ENCODE peak calls at places on chromosome 1, in ten cellular contexts. V is Panc1, K is K562, W is SK-N-SH, D is prostate gland, B is suprapubic skin, J is H1, N is HCT116, E is HepG2, P is transverse colon. T is an unnamed sample.

GRCh38 chr1:20174937-20175666 is 10.8 kb upstream of the UBXN10 start:
- DNase-seq in V (no peak), K (no peak), W (no peak), D (no peak), B (no peak), J (no peak), N (no peak), E (no peak), P (no peak), T (no peak)

GRCh38 chr1:196148367-196148970 is 459.8 kb downstream of the KCNT2 start:
- DNase-seq in V (peak; percentile 25), K (peak; percentile 13), W (peak; percentile 12), D (no peak), B (no peak), J (no peak), N (peak; percentile 22), E (peak; percentile 6), P (no peak), T (no peak)

GRCh38 chr1:24911651-24912144 is 18.4 kb downstream of the RUNX3 start:
- DNase-seq in V (no peak), K (no peak), W (no peak), D (no peak), B (no peak), J (no peak), N (no peak), E (no peak), P (no peak), T (no peak)

GRCh38 chr1:152047607-152047953 is 10.8 kb upstream of the S100A11 start:
- DNase-seq in V (no peak), K (peak; percentile 22), W (no peak), D (peak; percentile 93), B (peak; percentile 86), J (no peak), N (peak; percentile 89), E (no peak), P (no peak), T (peak; percentile 77)

GRCh38 chr1:21909787-21910503 is 27.2 kb downstream of the HSPG2 start:
- DNase-seq in V (no peak), K (peak; percentile 27), W (no peak), D (peak; percentile 41), B (peak; percentile 81), J (no peak), N (no peak), E (no peak), P (no peak), T (no peak)

GRCh38 chr1:156533568-156534220 is 33.1 kb upstream of the MEF2D start:
- DNase-seq in V (no peak), K (no peak), W (no peak), D (no peak), B (no peak), J (no peak), N (no peak), E (no peak), P (peak; percentile 3), T (no peak)

GRCh38 chr1:68449901-68450300 is at the start of gene RPE65:
- DNase-seq in V (no peak), K (no peak), W (no peak), D (no peak), B (no peak), J (no peak), N (no peak), E (no peak), P (no peak), T (no peak)

GRCh38 chr1:38088366-38088765 is 41.8 kb upstream of the POU3F1 start:
- DNase-seq in V (no peak), K (no peak), W (no peak), D (no peak), B (no peak), J (no peak), N (no peak), E (peak; percentile 54), P (no peak), T (no peak)

GRCh38 chr1:223665592-223666312 is at the start of gene CAPN8:
- DNase-seq in V (no peak), K (no peak), W (no peak), D (peak; percentile 62), B (no peak), J (no peak), N (peak; percentile 10), E (no peak), P (peak; percentile 79), T (peak; percentile 83)

GRCh38 chr1:223667484-223668182 is 2.1 kb upstream of the CAPN8 start:
- DNase-seq in V (no peak), K (no peak), W (no peak), D (no peak), B (no peak), J (no peak), N (no peak), E (no peak), P (no peak), T (no peak)

GRCh38 chr1:223670458-223671159 is 5.1 kb upstream of the CAPN8 start:
- DNase-seq in V (no peak), K (peak; percentile 65), W (peak; percentile 46), D (no peak), B (no peak), J (peak; percentile 53), N (peak; percentile 36), E (peak; percentile 31), P (peak; percentile 50), T (peak; percentile 61)

GRCh38 chr1:223664106-223664505 is 1.4 kb downstream of the CAPN8 start:
- DNase-seq in V (no peak), K (no peak), W (no peak), D (no peak), B (no peak), J (no peak), N (no peak), E (no peak), P (no peak), T (no peak)

GRCh38 chr1:223669003-223669402 is 3.5 kb upstream of the CAPN8 start:
- DNase-seq in V (no peak), K (no peak), W (no peak), D (no peak), B (no peak), J (no peak), N (no peak), E (no peak), P (no peak), T (no peak)
- H3K4me1 ChIP-seq in V (no peaks in the 10 kb centered on the region), K (no peaks in the 10 kb centered on the region), W (no peaks in the 10 kb centered on the region), D (no peaks in the 10 kb centered on the region), B (peaks cover 13% of the 10 kb centered on the region), J (no peaks in the 10 kb centered on the region), N (peaks cover 24% of the 10 kb centered on the region), E (peaks cover 9% of the 10 kb centered on the region), P (peaks cover 4% of the 10 kb centered on the region), T (peaks cover 7% of the 10 kb centered on the region)

GRCh38 chr1:226123212-226123560 is 60.7 kb downstream of the H3-3A start:
- DNase-seq in V (no peak), K (peak; percentile 16), W (peak; percentile 9), D (no peak), B (peak; percentile 56), J (no peak), N (no peak), E (no peak), P (no peak), T (no peak)

GRCh38 chr1:226125831-226126230 is 60.7 kb downstream of the ACBD3 start:
- DNase-seq in V (no peak), K (no peak), W (peak; percentile 20), D (no peak), B (peak; percentile 32), J (no peak), N (no peak), E (no peak), P (no peak), T (no peak)

GRCh38 chr1:226126824-226127591 is 59.5 kb downstream of the ACBD3 start:
- DNase-seq in V (no peak), K (no peak), W (no peak), D (peak; percentile 64), B (peak; percentile 64), J (no peak), N (no peak), E (no peak), P (peak; percentile 55), T (no peak)

GRCh38 chr1:226123591-226124471 is 61.3 kb downstream of the H3-3A start:
- DNase-seq in V (no peak), K (peak; percentile 26), W (peak; percentile 14), D (no peak), B (peak; percentile 61), J (no peak), N (no peak), E (no peak), P (peak; percentile 66), T (peak; percentile 89)

GRCh38 chr1:226125097-226125630 is 61.4 kb downstream of the ACBD3 start:
- DNase-seq in V (peak; percentile 57), K (peak; percentile 89), W (peak; percentile 90), D (peak; percentile 88), B (peak; percentile 92), J (peak; percentile 83), N (peak; percentile 74), E (peak; percentile 70), P (peak; percentile 95), T (peak; percentile 96)
- TF ChIP-seq POLR2AphosphoS5 in V (no peak), K (no peak), W (no peak), D (peak; percentile 54), B (no peak), J (no peak), N (peak; percentile 19), E (no peak), P (no peak), T (no peak)

GRCh38 chr1:116988908-116989307 is 12.7 kb upstream of the CD101 start:
- DNase-seq in V (no peak), K (no peak), W (no peak), D (no peak), B (no peak), J (no peak), N (no peak), E (no peak), P (peak; percentile 18), T (no peak)

GRCh38 chr1:116987256-116987555 is 14.4 kb upstream of the CD101 start:
- DNase-seq in V (no peak), K (no peak), W (no peak), D (peak; percentile 13), B (no peak), J (no peak), N (no peak), E (no peak), P (peak; percentile 66), T (peak; percentile 43)

GRCh38 chr1:116989851-116990250 is 11.7 kb upstream of the CD101 start:
- DNase-seq in V (no peak), K (no peak), W (no peak), D (no peak), B (no peak), J (no peak), N (no peak), E (no peak), P (no peak), T (no peak)

GRCh38 chr1:116986531-116987255 is 14.9 kb upstream of the CD101 start:
- DNase-seq in V (no peak), K (peak; percentile 48), W (no peak), D (no peak), B (no peak), J (no peak), N (no peak), E (no peak), P (no peak), T (no peak)

GRCh38 chr1:116988248-116988647 is 13.3 kb upstream of the CD101 start:
- DNase-seq in V (no peak), K (no peak), W (no peak), D (no peak), B (no peak), J (no peak), N (no peak), E (no peak), P (no peak), T (no peak)
- H3K4me1 ChIP-seq in V (no peaks in the 10 kb centered on the region), K (peaks cover 7% of the 10 kb centered on the region), W (no peaks in the 10 kb centered on the region), D (no peaks in the 10 kb centered on the region), B (peaks cover 30% of the 10 kb centered on the region), J (peaks cover 4% of the 10 kb centered on the region), N (no peaks in the 10 kb centered on the region), E (peaks cover 6% of the 10 kb centered on the region), P (peaks cover 27% of the 10 kb centered on the region), T (peaks cover 12% of the 10 kb centered on the region)

DNA sequence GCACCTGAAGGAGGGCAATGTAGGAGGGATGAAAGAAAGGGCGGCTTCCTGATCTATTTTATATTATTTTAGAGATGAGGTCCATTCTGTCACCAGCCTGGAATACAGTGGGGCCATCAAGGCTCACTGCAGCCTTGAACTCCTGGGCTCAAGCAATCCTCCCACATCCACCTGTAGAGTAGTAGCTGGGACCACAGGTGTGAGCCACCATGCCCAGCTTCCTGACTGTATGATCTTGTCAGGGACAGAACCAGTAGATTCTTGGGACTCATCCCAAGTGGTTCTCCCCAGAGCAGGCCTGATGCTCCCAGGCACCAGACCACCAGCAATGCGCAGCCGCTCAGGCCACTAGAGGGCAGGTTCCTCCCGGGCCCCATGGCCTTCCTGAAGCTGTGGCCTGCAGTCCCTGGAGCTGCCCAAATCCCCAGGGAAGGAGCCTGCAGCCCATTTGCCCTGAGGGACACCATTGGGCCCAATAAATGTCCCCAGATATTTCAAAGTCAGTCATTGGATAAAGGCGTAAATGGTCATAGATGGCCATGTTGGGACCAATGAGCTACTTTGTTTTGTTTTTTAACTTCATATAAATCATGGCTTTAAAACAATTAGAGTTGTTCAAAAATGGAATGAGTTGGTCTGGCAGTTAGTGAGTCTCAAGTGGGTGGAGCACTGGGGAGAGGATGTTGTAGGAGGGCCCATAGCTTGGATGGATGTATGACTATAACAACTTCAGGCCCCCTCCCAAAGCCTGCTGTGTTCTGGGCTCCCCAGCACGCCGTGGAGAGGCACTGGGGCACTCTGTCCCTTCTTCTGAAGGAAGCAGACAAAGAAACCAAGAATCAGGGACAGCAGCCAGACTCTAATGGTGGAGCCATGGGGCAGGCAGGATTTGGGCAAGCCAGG is 44.7 kb upstream of the GOLT1A start:
- DNase-seq in V (peak; percentile 18), K (peak; percentile 69), W (peak; percentile 88), D (peak; percentile 60), B (no peak), J (peak; percentile 56), N (peak; percentile 37), E (peak; percentile 42), P (peak; percentile 57), T (peak; percentile 67)
- TF ChIP-seq POLR2AphosphoS5 in V (no peak), K (no peak), W (no peak), D (peak; percentile 23), B (no peak), J (no peak), N (no peak), E (no peak), P (no peak), T (peak; percentile 17)